ENCODE peak calls at places on chromosome 9, in five cellular contexts. One of them, this sample, is unnamed. For H3K9me3, the result is how much of the 10 kb centered on the place peaks cover.

GRCh38 chr9:131006601-131007000 is 2.4 kb upstream of the LAMC3 start:
- DNase-seq in tibial nerve: no peak
- DNase-seq in lung: no peak
- DNase-seq in upper lobe of right lung: no peak
- DNase-seq in colonic mucosa: no peak
- DNase-seq in this sample: no peak

GRCh38 chr9:114446036-114446435 is 58.3 kb upstream of the AKNA start:
- DNase-seq in lung: no peak
- DNase-seq in upper lobe of right lung: no peak
- DNase-seq in tibial nerve: no peak
- DNase-seq in colonic mucosa: no peak
- DNase-seq in this sample: no peak

GRCh38 chr9:126043691-126044090 is 282.9 kb upstream of the MVB12B start:
- DNase-seq in lung: no peak
- DNase-seq in tibial nerve: no peak
- DNase-seq in colonic mucosa: no peak
- DNase-seq in upper lobe of right lung: no peak
- DNase-seq in this sample: no peak

GRCh38 chr9:33082135-33082534 is 5.7 kb upstream of the SMU1 start:
- DNase-seq in upper lobe of right lung: no peak
- DNase-seq in lung: no peak
- DNase-seq in tibial nerve: no peak
- DNase-seq in colonic mucosa: no peak
- DNase-seq in this sample: no peak

GRCh38 chr9:88243736-88244135 is 105.5 kb upstream of the SPATA31C2 start:
- DNase-seq in upper lobe of right lung: no peak
- DNase-seq in lung: no peak
- DNase-seq in tibial nerve: no peak
- DNase-seq in colonic mucosa: no peak
- DNase-seq in this sample: no peak

GRCh38 chr9:84271004-84271886 is 69.3 kb downstream of the SLC28A3 start:
- DNase-seq in upper lobe of right lung: peak
- DNase-seq in tibial nerve: peak
- DNase-seq in lung: no peak
- DNase-seq in colonic mucosa: peak
- DNase-seq in this sample: peak

GRCh38 chr9:130235558-130236435 is 29.8 kb upstream of the HMCN2 start:
- DNase-seq in upper lobe of right lung: peak
- DNase-seq in lung: peak
- DNase-seq in colonic mucosa: peak
- DNase-seq in tibial nerve: peak
- DNase-seq in this sample: peak

GRCh38 chr9:111566234-111566633 is 33.2 kb downstream of the PTGR1 start:
- DNase-seq in lung: no peak
- DNase-seq in upper lobe of right lung: no peak
- DNase-seq in tibial nerve: no peak
- DNase-seq in colonic mucosa: no peak
- DNase-seq in this sample: no peak

GRCh38 chr9:97570899-97571298 is 62.3 kb downstream of the TSTD2 start:
- DNase-seq in tibial nerve: no peak
- DNase-seq in upper lobe of right lung: peak
- DNase-seq in lung: no peak
- DNase-seq in colonic mucosa: no peak
- DNase-seq in this sample: peak

GRCh38 chr9:106936680-106937079 is 73.7 kb downstream of the ZNF462 start:
- DNase-seq in colonic mucosa: no peak
- DNase-seq in upper lobe of right lung: no peak
- DNase-seq in tibial nerve: no peak
- DNase-seq in lung: no peak
- DNase-seq in this sample: no peak

GRCh38 chr9:105205787-105206511 is 38.5 kb upstream of the SLC44A1 start:
- DNase-seq in tibial nerve: peak
- DNase-seq in upper lobe of right lung: no peak
- DNase-seq in lung: peak
- DNase-seq in colonic mucosa: peak
- DNase-seq in this sample: peak

GRCh38 chr9:761155-761792 is 80.2 kb upstream of the DMRT1 start:
- DNase-seq in upper lobe of right lung: no peak
- DNase-seq in colonic mucosa: no peak
- DNase-seq in lung: no peak
- DNase-seq in tibial nerve: no peak
- DNase-seq in this sample: peak

GRCh38 chr9:112069318-112070169 is 105.6 kb downstream of the SUSD1 start:
- DNase-seq in colonic mucosa: peak
- DNase-seq in lung: no peak
- DNase-seq in upper lobe of right lung: no peak
- DNase-seq in tibial nerve: no peak
- DNase-seq in this sample: no peak

GRCh38 chr9:73023025-73023541 is 70.2 kb upstream of the ALDH1A1 start:
- DNase-seq in lung: no peak
- DNase-seq in upper lobe of right lung: no peak
- DNase-seq in colonic mucosa: peak
- DNase-seq in tibial nerve: no peak
- DNase-seq in this sample: no peak

GRCh38 chr9:80937646-80938045 is 751.7 kb downstream of the TLE1 start:
- DNase-seq in tibial nerve: no peak
- DNase-seq in lung: no peak
- DNase-seq in colonic mucosa: no peak
- DNase-seq in upper lobe of right lung: no peak
- DNase-seq in this sample: no peak

GRCh38 chr9:35370241-35370640 is 119.7 kb upstream of the RUSC2 start:
- DNase-seq in colonic mucosa: no peak
- DNase-seq in lung: no peak
- DNase-seq in upper lobe of right lung: no peak
- DNase-seq in tibial nerve: no peak
- DNase-seq in this sample: no peak

GRCh38 chr9:82565188-82565966 is 497.6 kb downstream of the RASEF start:
- DNase-seq in lung: no peak
- DNase-seq in colonic mucosa: no peak
- DNase-seq in upper lobe of right lung: no peak
- DNase-seq in tibial nerve: no peak
- DNase-seq in this sample: no peak

GRCh38 chr9:124040186-124040920 is 28.8 kb downstream of the LHX2 start:
- DNase-seq in colonic mucosa: no peak
- DNase-seq in upper lobe of right lung: no peak
- DNase-seq in tibial nerve: no peak
- DNase-seq in lung: no peak
- DNase-seq in this sample: no peak

GRCh38 chr9:97811534-97812246 is 41.3 kb upstream of the FOXE1 start:
- DNase-seq in lung: peak
- DNase-seq in upper lobe of right lung: no peak
- DNase-seq in tibial nerve: no peak
- DNase-seq in colonic mucosa: no peak
- DNase-seq in this sample: no peak

GRCh38 chr9:69740872-69741505 is 18.8 kb downstream of the PTAR1 start:
- DNase-seq in tibial nerve: no peak
- DNase-seq in upper lobe of right lung: no peak
- DNase-seq in colonic mucosa: no peak
- DNase-seq in lung: no peak
- DNase-seq in this sample: no peak

GRCh38 chr9:106620081-106620480 is 242.9 kb upstream of the ZNF462 start:
- DNase-seq in lung: no peak
- DNase-seq in colonic mucosa: no peak
- DNase-seq in tibial nerve: no peak
- DNase-seq in upper lobe of right lung: no peak
- DNase-seq in this sample: no peak

GRCh38 chr9:88390371-88390990 is 2.2 kb downstream of the SPIN1 start:
- DNase-seq in lung: no peak
- DNase-seq in upper lobe of right lung: no peak
- DNase-seq in colonic mucosa: no peak
- DNase-seq in tibial nerve: no peak
- DNase-seq in this sample: no peak

GRCh38 chr9:3080951-3081350 is 237.1 kb upstream of the PUM3 start:
- DNase-seq in colonic mucosa: no peak
- DNase-seq in upper lobe of right lung: no peak
- DNase-seq in lung: no peak
- DNase-seq in tibial nerve: no peak
- DNase-seq in this sample: no peak

GRCh38 chr9:111983484-111983908 is 86.9 kb downstream of the UGCG start:
- DNase-seq in lung: no peak
- DNase-seq in tibial nerve: no peak
- DNase-seq in upper lobe of right lung: no peak
- DNase-seq in colonic mucosa: no peak
- DNase-seq in this sample: no peak

GRCh38 chr9:71506821-71507220 is 261.5 kb downstream of the CEMIP2 start:
- DNase-seq in upper lobe of right lung: no peak
- DNase-seq in colonic mucosa: peak
- DNase-seq in lung: no peak
- DNase-seq in tibial nerve: no peak
- DNase-seq in this sample: no peak

GRCh38 chr9:112086627-112087026 is 88.5 kb downstream of the SUSD1 start:
- DNase-seq in colonic mucosa: no peak
- DNase-seq in lung: no peak
- DNase-seq in upper lobe of right lung: no peak
- DNase-seq in tibial nerve: no peak
- DNase-seq in this sample: no peak

GRCh38 chr9:69874301-69875060 is 53.9 kb downstream of the CFAP95 start:
- DNase-seq in lung: no peak
- DNase-seq in tibial nerve: no peak
- DNase-seq in upper lobe of right lung: no peak
- DNase-seq in colonic mucosa: no peak
- DNase-seq in this sample: no peak

GRCh38 chr9:14372437-14373318 is 58.7 kb upstream of the NFIB start:
- DNase-seq in lung: no peak
- DNase-seq in upper lobe of right lung: no peak
- DNase-seq in tibial nerve: no peak
- DNase-seq in colonic mucosa: no peak
- DNase-seq in this sample: no peak

GRCh38 chr9:81607593-81608288 is 81.6 kb downstream of the TLE1 start:
- DNase-seq in tibial nerve: no peak
- DNase-seq in lung: no peak
- DNase-seq in colonic mucosa: no peak
- DNase-seq in upper lobe of right lung: no peak
- DNase-seq in this sample: no peak

GRCh38 chr9:105832311-105832710 is 138.0 kb downstream of the TMEM38B start:
- DNase-seq in tibial nerve: no peak
- DNase-seq in colonic mucosa: no peak
- DNase-seq in lung: no peak
- DNase-seq in upper lobe of right lung: no peak
- DNase-seq in this sample: no peak

GRCh38 chr9:81844131-81844567 is 84.1 kb upstream of the SPATA31D4 start:
- DNase-seq in upper lobe of right lung: no peak
- DNase-seq in colonic mucosa: no peak
- DNase-seq in lung: no peak
- DNase-seq in tibial nerve: no peak
- DNase-seq in this sample: no peak

GRCh38 chr9:104871961-104872527 is 55.9 kb downstream of the ABCA1 start:
- DNase-seq in upper lobe of right lung: no peak
- DNase-seq in colonic mucosa: no peak
- DNase-seq in tibial nerve: no peak
- DNase-seq in lung: no peak
- DNase-seq in this sample: no peak

GRCh38 chr9:14221119-14221518 is 92.8 kb downstream of the NFIB start:
- DNase-seq in colonic mucosa: no peak
- DNase-seq in upper lobe of right lung: no peak
- DNase-seq in lung: no peak
- DNase-seq in tibial nerve: no peak
- DNase-seq in this sample: no peak

GRCh38 chr9:123033352-123033751 is at the start of gene GPR21:
- DNase-seq in colonic mucosa: no peak
- DNase-seq in tibial nerve: no peak
- DNase-seq in upper lobe of right lung: no peak
- DNase-seq in lung: no peak
- DNase-seq in this sample: no peak

GRCh38 chr9:114851301-114851700 is 45.5 kb upstream of the TNFSF15 start:
- DNase-seq in upper lobe of right lung: no peak
- DNase-seq in lung: no peak
- DNase-seq in colonic mucosa: no peak
- DNase-seq in tibial nerve: no peak
- DNase-seq in this sample: no peak

GRCh38 chr9:37507586-37508134 is 21.9 kb downstream of the POLR1E start:
- DNase-seq in colonic mucosa: no peak
- DNase-seq in lung: no peak
- DNase-seq in upper lobe of right lung: peak
- DNase-seq in tibial nerve: no peak
- DNase-seq in this sample: no peak
- H3K27ac ChIP-seq in colonic mucosa: no peak
- H3K27ac ChIP-seq in lung: no peak
- H3K27ac ChIP-seq in upper lobe of right lung: no peak
- H3K27ac ChIP-seq in tibial nerve: no peak
- H3K27ac ChIP-seq in this sample: no peak

GRCh38 chr9:78521680-78522079 is 224.8 kb downstream of the PSAT1 start:
- DNase-seq in colonic mucosa: no peak
- DNase-seq in tibial nerve: no peak
- DNase-seq in lung: no peak
- DNase-seq in upper lobe of right lung: no peak
- DNase-seq in this sample: no peak
- H3K9me3 ChIP-seq in colonic mucosa: under half
- H3K9me3 ChIP-seq in tibial nerve: under half
- H3K9me3 ChIP-seq in lung: under half
- H3K9me3 ChIP-seq in upper lobe of right lung: under half
- H3K9me3 ChIP-seq in this sample: under half

GRCh38 chr9:133161542-133161950 is 2.2 kb downstream of the GBGT1 start:
- DNase-seq in upper lobe of right lung: peak
- DNase-seq in lung: no peak
- DNase-seq in colonic mucosa: no peak
- DNase-seq in tibial nerve: no peak
- DNase-seq in this sample: no peak
- H3K27ac ChIP-seq in upper lobe of right lung: no peak
- H3K27ac ChIP-seq in lung: no peak
- H3K27ac ChIP-seq in colonic mucosa: no peak
- H3K27ac ChIP-seq in tibial nerve: no peak
- H3K27ac ChIP-seq in this sample: peak

GRCh38 chr9:138121438-138122050 is 244.0 kb downstream of the CACNA1B start:
- DNase-seq in lung: no peak
- DNase-seq in colonic mucosa: no peak
- DNase-seq in upper lobe of right lung: no peak
- DNase-seq in tibial nerve: no peak
- DNase-seq in this sample: no peak

GRCh38 chr9:138120511-138121437 is 243.2 kb downstream of the CACNA1B start:
- DNase-seq in colonic mucosa: no peak
- DNase-seq in upper lobe of right lung: no peak
- DNase-seq in lung: no peak
- DNase-seq in tibial nerve: no peak
- DNase-seq in this sample: no peak

GRCh38 chr9:138119202-138120027 is 241.8 kb downstream of the CACNA1B start:
- DNase-seq in upper lobe of right lung: peak
- DNase-seq in colonic mucosa: no peak
- DNase-seq in lung: no peak
- DNase-seq in tibial nerve: no peak
- DNase-seq in this sample: no peak

GRCh38 chr9:138118601-138119071 is 241.1 kb downstream of the CACNA1B start:
- DNase-seq in upper lobe of right lung: peak
- DNase-seq in tibial nerve: no peak
- DNase-seq in colonic mucosa: peak
- DNase-seq in lung: no peak
- DNase-seq in this sample: no peak

DNA sequence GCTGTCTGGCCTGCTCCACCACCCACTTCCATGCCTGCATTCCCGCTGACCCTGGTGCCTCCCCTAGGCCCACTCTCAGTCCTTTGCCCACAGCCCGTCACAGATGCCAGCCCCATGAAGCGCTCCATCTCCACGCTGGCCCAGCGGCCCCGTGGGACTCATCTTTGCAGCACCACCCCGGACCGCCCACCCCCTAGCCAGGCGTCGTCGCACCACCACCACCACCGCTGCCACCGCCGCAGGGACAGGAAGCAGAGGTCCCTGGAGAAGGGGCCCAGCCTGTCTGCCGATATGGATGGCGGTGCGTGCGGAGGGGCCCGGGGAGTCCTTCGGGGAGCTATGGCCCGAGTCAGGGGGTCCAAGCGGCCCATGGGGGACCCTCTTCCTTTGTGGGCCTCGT is 242.5 kb downstream of the CACNA1B start:
- DNase-seq in lung: no peak
- DNase-seq in tibial nerve: no peak
- DNase-seq in colonic mucosa: no peak
- DNase-seq in upper lobe of right lung: no peak
- DNase-seq in this sample: no peak
- H3K9me3 ChIP-seq in lung: under half
- H3K9me3 ChIP-seq in tibial nerve: under half
- H3K9me3 ChIP-seq in colonic mucosa: under half
- H3K9me3 ChIP-seq in upper lobe of right lung: under half
- H3K9me3 ChIP-seq in this sample: under half

This sample was measured in right atrium auricular region.